ENCODE peak calls at places on chromosomes 1 and 21, in four cellular contexts. Z is IMR-90, O is H1, G is mesenchymal stem cell. W is an unnamed sample.

GRCh38 chr1:151368745-151369610 is 3.5 kb downstream of the SELENBP1 start:
- DNase-seq in Z (no peak), O (no peak), G (no peak), W (no peak)

GRCh38 chr1:59730759-59731478 is 83.8 kb upstream of the HOOK1 start:
- DNase-seq in Z (peak), O (no peak), G (peak), W (no peak)

GRCh38 chr1:2385606-2386280 is 5.6 kb downstream of the MORN1 start:
- DNase-seq in Z (no peak), O (no peak), G (no peak), W (no peak)

GRCh38 chr1:105100102-105100501 is 1350.4 kb downstream of the AMY1C start:
- DNase-seq in Z (no peak), O (no peak), G (no peak), W (no peak)

GRCh38 chr1:7121622-7121988 is 336.4 kb downstream of the CAMTA1 start:
- DNase-seq in Z (no peak), O (no peak), G (no peak), W (no peak)

GRCh38 chr1:216270086-216270773 is 153.0 kb downstream of the USH2A start:
- DNase-seq in Z (no peak), O (no peak), G (no peak), W (no peak)

GRCh38 chr1:206513312-206514111 is 6.2 kb downstream of the RASSF5 start:
- DNase-seq in Z (peak), O (no peak), G (peak), W (no peak)

GRCh38 chr1:224381880-224382548 is 25.3 kb downstream of the CNIH4 start:
- DNase-seq in Z (no peak), O (no peak), G (no peak), W (no peak)

GRCh38 chr1:94617139-94617805 is 75.7 kb upstream of the F3 start:
- DNase-seq in Z (peak), O (no peak), G (no peak), W (no peak)

GRCh38 chr21:39518055-39518844 is 66.5 kb downstream of the SH3BGR start:
- DNase-seq in Z (peak), O (peak), G (peak), W (peak)

GRCh38 chr21:42505090-42505726 is 8.4 kb upstream of the SLC37A1 start:
- DNase-seq in Z (no peak), O (no peak), G (no peak), W (no peak)

GRCh38 chr1:109530457-109531204 is 9.0 kb upstream of the GPR61 start:
- DNase-seq in Z (no peak), O (no peak), G (no peak), W (no peak)

GRCh38 chr1:22114083-22115012 is 28.5 kb downstream of the WNT4 start:
- DNase-seq in Z (peak), O (no peak), G (peak), W (peak)

GRCh38 chr1:75514270-75514669 is 96.6 kb downstream of the SLC44A5 start:
- DNase-seq in Z (no peak), O (no peak), G (peak), W (no peak)

GRCh38 chr1:41122851-41123518 is 101.5 kb upstream of the SLFNL1 start:
- DNase-seq in Z (peak), O (no peak), G (peak), W (no peak)

GRCh38 chr1:28236656-28237331 is 870 bp downstream of the ATP5IF1 start:
- DNase-seq in Z (no peak), O (no peak), G (no peak), W (no peak)

GRCh38 chr1:232657426-232657825 is 27.5 kb upstream of the SIPA1L2 start:
- DNase-seq in Z (no peak), O (no peak), G (no peak), W (no peak)

GRCh38 chr21:33123396-33124120 is 53.6 kb downstream of the OLIG1 start:
- DNase-seq in Z (no peak), O (no peak), G (no peak), W (no peak)

GRCh38 chr1:8477199-8477982 is 159.5 kb downstream of the SLC45A1 start:
- DNase-seq in Z (peak), O (no peak), G (peak), W (no peak)

GRCh38 chr1:221913351-221913750 is 171.5 kb upstream of the DUSP10 start:
- DNase-seq in Z (peak), O (no peak), G (no peak), W (no peak)

GRCh38 chr21:29332461-29333354 is 34.0 kb downstream of the BACH1 start:
- DNase-seq in Z (peak), O (no peak), G (peak), W (no peak)

GRCh38 chr1:246689409-246689997 is 34.7 kb upstream of the SCCPDH start:
- DNase-seq in Z (peak), O (peak), G (peak), W (peak)

GRCh38 chr1:221517961-221518360 is 223.9 kb downstream of the DUSP10 start:
- DNase-seq in Z (no peak), O (no peak), G (peak), W (no peak)

DNA sequence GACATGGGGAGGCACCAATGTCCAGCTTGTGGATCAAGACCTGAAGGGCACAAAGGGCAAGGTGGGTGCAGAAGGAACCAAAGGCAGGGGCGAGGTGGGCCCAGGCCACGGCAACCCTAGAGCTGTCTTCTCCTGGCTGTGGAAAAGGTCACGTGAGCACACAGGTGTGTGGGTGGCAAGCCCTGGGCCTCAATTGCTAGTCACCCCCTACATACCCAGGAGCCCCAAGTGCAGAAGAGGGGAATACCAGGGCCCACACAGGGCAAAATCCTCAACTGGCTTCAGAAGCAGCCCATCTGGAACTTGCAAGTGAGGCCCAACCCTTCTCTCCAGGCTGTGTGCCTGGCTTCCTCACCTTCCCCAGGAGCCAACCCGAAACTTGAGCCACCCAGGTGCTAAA is 25.6 kb downstream of the ZBTB17 start:
- DNase-seq in Z (no peak), O (no peak), G (no peak), W (no peak)
- H3K4me3 ChIP-seq in Z (no peak), O (no peak), G (no peak), W (peak)

GRCh38 chr1:198620198-198620597 is 18.6 kb upstream of the PTPRC start:
- DNase-seq in Z (no peak), O (no peak), G (no peak), W (no peak)
- H2AFZ ChIP-seq in Z (no peak), O (no peak), G (no peak), W (no peak)

DNA sequence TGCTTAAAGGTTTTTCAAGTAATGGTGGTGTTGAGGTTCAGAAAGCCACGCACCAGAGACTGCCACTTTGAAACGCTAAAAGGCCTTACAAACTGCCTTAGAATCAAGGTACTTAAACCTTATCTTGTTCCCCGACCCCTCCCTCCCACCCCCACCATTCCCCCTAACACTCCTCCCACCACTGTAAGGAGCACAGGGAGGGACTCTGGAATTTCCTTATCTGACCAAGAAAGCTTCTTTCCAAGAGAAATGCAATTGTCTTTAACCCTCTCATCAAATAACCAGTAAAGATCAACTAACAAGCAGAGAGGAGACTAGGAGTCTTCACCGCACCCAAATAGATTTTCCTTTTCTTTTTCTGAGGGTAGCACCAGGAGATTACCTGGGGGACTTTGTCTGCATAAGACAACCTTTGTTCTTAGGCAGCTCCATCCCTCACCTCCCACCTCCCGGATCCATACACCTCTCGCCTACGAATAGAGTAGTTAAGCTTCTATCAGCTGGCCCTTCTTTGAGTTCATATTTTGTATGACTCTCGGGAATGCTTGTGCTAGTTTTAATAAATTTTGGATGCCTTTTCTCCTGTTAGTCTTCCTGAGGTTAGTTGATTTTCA is 137.7 kb upstream of the ADGRL2 start:
- DNase-seq in Z (no peak), O (no peak), G (no peak), W (no peak)
- H2BK15ac ChIP-seq in Z (no peak), O (no peak), G (no peak), W (no peak)

DNA sequence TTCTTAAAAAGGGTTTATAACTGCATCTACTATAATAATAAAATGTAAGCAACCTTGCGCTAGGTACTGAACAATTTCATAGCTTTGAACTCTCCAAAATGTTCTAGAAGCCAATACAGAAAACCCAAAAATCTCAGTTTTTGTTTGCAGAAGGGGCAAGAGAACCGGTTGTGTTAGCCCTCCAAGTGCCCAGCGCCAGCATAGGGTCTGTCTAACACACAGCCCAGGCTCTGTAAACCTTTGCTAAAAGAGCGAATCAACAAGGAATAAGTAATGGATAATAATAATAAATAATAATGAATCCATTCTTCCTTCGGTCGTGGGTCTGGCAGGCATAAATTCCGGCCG is 333 bp upstream of the CHAF1B start:
- DNase-seq in Z (no peak), O (no peak), G (no peak), W (no peak)
- H3K4me3 ChIP-seq in Z (peak), O (peak), G (peak), W (no peak)

DNA sequence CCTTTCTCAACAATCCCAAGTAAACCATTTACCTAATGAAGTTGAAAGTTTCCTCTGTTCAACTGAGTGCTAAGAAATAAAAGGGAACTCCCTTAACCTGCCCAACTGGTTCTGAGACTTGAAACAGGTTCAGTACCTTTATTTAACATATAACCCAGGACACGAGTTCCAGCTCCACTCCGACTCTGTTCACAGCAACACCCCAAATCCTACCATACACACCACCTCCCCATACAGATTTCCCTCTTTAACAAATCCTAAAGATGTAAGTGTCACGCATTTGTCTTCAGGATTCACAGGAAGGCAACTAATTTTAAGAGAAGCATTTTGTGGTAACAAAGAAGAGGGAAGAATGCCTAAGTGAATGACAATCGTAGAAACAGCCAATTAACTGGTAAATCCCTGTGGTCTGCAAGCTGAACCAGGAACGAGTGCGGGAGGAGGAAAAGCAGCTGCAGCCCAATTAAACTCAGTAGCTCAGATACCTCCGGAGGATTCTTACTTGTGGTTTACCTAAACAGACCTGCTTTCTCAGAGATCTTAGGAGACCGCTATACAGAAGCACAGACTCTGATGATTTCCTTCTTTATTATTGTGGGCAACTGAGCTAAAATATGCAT is 134.5 kb upstream of the MAGI3 start:
- DNase-seq in Z (no peak), O (peak), G (no peak), W (peak)
- H2AFZ ChIP-seq in Z (no peak), O (peak), G (no peak), W (no peak)

GRCh38 chr1:68232354-68233148 is at the start of gene WLS:
- DNase-seq in Z (peak), O (no peak), G (peak), W (no peak)
- H2BK15ac ChIP-seq in Z (peak), O (no peak), G (peak), W (no peak)

GRCh38 chr1:244100276-244100675 is 49.2 kb downstream of the ZBTB18 start:
- DNase-seq in Z (no peak), O (no peak), G (no peak), W (no peak)
- H3K4me3 ChIP-seq in Z (no peak), O (no peak), G (no peak), W (no peak)

W was measured in neuronal stem cell.